ENCODE peak calls at places on chromosomes 7 and 10, in ten cellular contexts. E is Peyer's patch; T is RWPE1; C is CD8-positive, alpha-beta T cell; G is CD4-positive, alpha-beta memory T cell; J is pancreas; U is substantia nigra; R is A549; Z is suprapubic skin; A is IMR-90. S is an unnamed sample.

GRCh38 chr10:89921422-89921821 is 220.0 kb downstream of the KIF20B start:
- DNase-seq in U (no peak), R (peak; percentile 7), T (peak; percentile 95), E (no peak), Z (no peak), G (no peak), J (no peak), A (no peak), C (no peak), S (peak; percentile 91)

GRCh38 chr10:95517536-95518454 is 43.4 kb downstream of the SORBS1 start:
- DNase-seq in A (peak; percentile 17), G (no peak), R (no peak), J (peak; percentile 53), Z (no peak), U (no peak), E (no peak), C (no peak), T (peak; percentile 16), S (peak; percentile 12)

GRCh38 chr7:78953090-78953489 is 500.4 kb downstream of the MAGI2 start:
- DNase-seq in G (no peak), Z (no peak), J (no peak), R (no peak), A (peak; percentile 22), C (no peak), E (no peak), U (no peak), T (no peak), S (no peak)

GRCh38 chr10:130193033-130193432 is 56.8 kb downstream of the GLRX3 start:
- DNase-seq in C (no peak), R (no peak), U (no peak), G (no peak), Z (no peak), A (no peak), E (no peak), J (no peak), T (no peak), S (no peak)

GRCh38 chr7:117251687-117252086 is 71.2 kb downstream of the WNT2 start:
- DNase-seq in C (no peak), U (no peak), A (peak; percentile 91), T (no peak), Z (no peak), G (no peak), R (no peak), E (no peak), J (no peak), S (no peak)

GRCh38 chr10:89615824-89616223 is 29.2 kb downstream of the PANK1 start:
- DNase-seq in C (no peak), Z (no peak), A (peak; percentile 44), R (no peak), J (no peak), U (no peak), E (no peak), T (no peak), G (peak; percentile 13), S (no peak)

GRCh38 chr7:125033506-125033905 is 103.9 kb upstream of the POT1 start:
- DNase-seq in R (no peak), C (no peak), Z (no peak), U (no peak), J (no peak), G (no peak), T (no peak), E (no peak), A (no peak), S (no peak)

GRCh38 chr10:90675621-90676020 is 182.2 kb downstream of the HTR7 start:
- DNase-seq in T (peak; percentile 37), U (no peak), Z (no peak), R (no peak), A (peak; percentile 35), E (no peak), G (no peak), C (no peak), J (no peak), S (peak; percentile 64)

GRCh38 chr10:118682518-118682917 is 72.3 kb downstream of the CACUL1 start:
- DNase-seq in A (no peak), C (no peak), U (no peak), R (no peak), T (no peak), J (no peak), E (no peak), G (no peak), Z (no peak), S (no peak)

GRCh38 chr10:46543379-46544014 is 13.0 kb downstream of the GPRIN2 start:
- DNase-seq in Z (peak; percentile 72), C (peak; percentile 2), U (no peak), A (no peak), J (peak; percentile 54), R (no peak), G (no peak), E (no peak), T (no peak), S (no peak)

GRCh38 chr7:129955993-129956543 is 3.3 kb upstream of the UBE2H start:
- DNase-seq in Z (no peak), C (no peak), G (no peak), T (no peak), A (no peak), J (no peak), U (no peak), E (no peak), R (no peak), S (no peak)

GRCh38 chr7:129959480-129960332 is 6.9 kb upstream of the UBE2H start:
- DNase-seq in Z (no peak), C (no peak), U (no peak), J (peak; percentile 37), E (no peak), T (no peak), A (no peak), G (no peak), R (no peak), S (peak; percentile 34)

GRCh38 chr7:129952653-129953560 is at the start of gene UBE2H:
- DNase-seq in T (peak; percentile 90), C (peak; percentile 93), A (peak; percentile 90), R (peak; percentile 92), J (peak; percentile 99), U (peak; percentile 88), E (peak; percentile 94), G (peak; percentile 89), Z (peak; percentile 93), S (peak; percentile 66)

GRCh38 chr7:129958643-129959479 is 6.1 kb upstream of the UBE2H start:
- DNase-seq in C (no peak), U (no peak), Z (no peak), A (peak; percentile 91), G (no peak), T (peak; percentile 91), J (peak; percentile 63), E (no peak), R (peak; percentile 90), S (peak; percentile 87)
- H3K27ac ChIP-seq in C (no peak overlapping the region), U (no peak overlapping the region), Z (peak overlapping the region; percentile 56), A (peak overlapping the region; percentile 58), G (no peak overlapping the region), T (peak overlapping the region; percentile 91), J (peak overlapping the region; percentile 68), E (peak overlapping the region; percentile 63), R (peak overlapping the region; percentile 88), S (peak overlapping the region; percentile 98)

GRCh38 chr10:133379152-133379800 is at the start of gene PAOX:
- DNase-seq in R (peak; percentile 59), C (peak; percentile 59), Z (no peak), A (peak; percentile 46), U (peak; percentile 42), J (peak; percentile 88), T (peak; percentile 69), G (peak; percentile 70), E (peak; percentile 59), S (no peak)
- H3K27ac ChIP-seq in R (peak within 1 kb of the TSS; percentile 92), C (peak within 1 kb of the TSS; percentile 40), Z (peak within 1 kb of the TSS; percentile 82), A (peak within 1 kb of the TSS; percentile 33), U (peak within 1 kb of the TSS; percentile 93), J (peak within 1 kb of the TSS; percentile 70), T (peak within 1 kb of the TSS; percentile 79), G (peak within 1 kb of the TSS; percentile 60), E (peak within 1 kb of the TSS; percentile 99), S (peak within 1 kb of the TSS; percentile 67)

GRCh38 chr10:37704566-37704965 is 152.8 kb downstream of the ZNF248 start:
- DNase-seq in G (no peak), J (peak; percentile 41), T (no peak), C (no peak), R (no peak), A (no peak), Z (no peak), U (no peak), E (no peak), S (no peak)

GRCh38 chr10:37703833-37704382 is 153.5 kb downstream of the ZNF248 start:
- DNase-seq in U (no peak), E (no peak), C (no peak), T (no peak), R (no peak), A (no peak), J (peak; percentile 30), G (no peak), Z (no peak), S (no peak)

GRCh38 chr10:37703074-37703473 is 154.3 kb downstream of the ZNF248 start:
- DNase-seq in J (peak; percentile 24), T (no peak), C (no peak), A (no peak), Z (no peak), U (no peak), E (no peak), R (no peak), G (no peak), S (no peak)

GRCh38 chr10:37701781-37702493 is 155.5 kb downstream of the ZNF248 start:
- DNase-seq in U (no peak), G (no peak), Z (no peak), R (no peak), C (no peak), E (no peak), A (no peak), J (peak; percentile 45), T (no peak), S (no peak)

GRCh38 chr10:37700886-37701780 is 156.3 kb downstream of the ZNF248 start:
- DNase-seq in R (no peak), G (no peak), T (no peak), J (peak; percentile 51), C (no peak), U (no peak), E (no peak), A (no peak), Z (peak; percentile 73), S (no peak)
- H3K27ac ChIP-seq in R (no peak overlapping the region), G (no peak overlapping the region), T (no peak overlapping the region), J (no peak overlapping the region), C (no peak overlapping the region), U (no peak overlapping the region), E (no peak overlapping the region), A (no peak overlapping the region), Z (no peak overlapping the region), S (no peak overlapping the region)

DNA sequence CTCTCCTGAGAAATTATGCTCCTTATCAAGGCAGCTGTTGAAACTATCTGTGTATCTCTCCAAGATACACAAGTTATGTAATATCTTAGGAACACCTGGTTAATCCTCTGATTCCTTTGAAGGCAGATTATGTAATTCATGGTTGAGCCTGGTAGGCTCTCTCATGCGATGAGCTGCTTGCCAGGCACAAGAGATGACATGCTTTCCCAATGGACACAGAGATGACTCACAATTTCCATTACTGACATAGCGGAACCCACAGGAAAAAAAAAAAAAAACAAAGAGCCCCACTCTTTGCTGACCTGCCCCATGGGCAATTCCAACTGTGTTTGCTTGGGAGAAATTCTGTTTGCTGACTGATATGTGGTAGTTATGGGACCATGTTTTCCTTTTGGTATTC is 736.4 kb upstream of the PHF14 start:
- DNase-seq in T (peak; percentile 1), R (no peak), J (no peak), E (no peak), Z (no peak), U (no peak), C (no peak), G (no peak), A (no peak), S (peak; percentile 14)
- H3K27ac ChIP-seq in T (no peak overlapping the region), R (no peak overlapping the region), J (no peak overlapping the region), E (no peak overlapping the region), Z (no peak overlapping the region), U (no peak overlapping the region), C (no peak overlapping the region), G (no peak overlapping the region), A (no peak overlapping the region), S (no peak overlapping the region)

GRCh38 chr10:112959207-112959838 is 9.3 kb downstream of the TCF7L2 start:
- DNase-seq in E (no peak), Z (no peak), T (peak; percentile 70), J (no peak), U (no peak), R (no peak), C (no peak), G (no peak), A (peak; percentile 39), S (no peak)
- H3K27ac ChIP-seq in E (no peak overlapping the region), Z (no peak overlapping the region), T (no peak overlapping the region), J (no peak overlapping the region), U (no peak overlapping the region), R (peak overlapping the region; percentile 88), C (no peak overlapping the region), G (no peak overlapping the region), A (peak overlapping the region; percentile 21), S (peak overlapping the region; percentile 28)